ENCODE peak calls at places on chromosomes 1 and 21, in six cellular contexts. One of them, this sample, is unnamed.

GRCh38 chr1:31712625-31713024 is 8.8 kb upstream of the COL16A1 start:
- ATAC-seq in SK-N-SH treated with all-trans-retinoic acid at 6 μM for 48 hours: peak
- ATAC-seq in gastroesophageal sphincter: no peak
- ATAC-seq in lower lobe of right lung: no peak
- ATAC-seq in mucosa of descending colon: peak
- ATAC-seq in activated CD8-positive, alpha-beta T cell treated with anti-CD3 and anti-CD28 coated beads for 36 hours: no peak
- ATAC-seq in this sample: peak

GRCh38 chr1:67420835-67421492 is 9.2 kb downstream of the SERBP1 start:
- ATAC-seq in activated CD8-positive, alpha-beta T cell treated with anti-CD3 and anti-CD28 coated beads for 36 hours: no peak
- ATAC-seq in lower lobe of right lung: no peak
- ATAC-seq in SK-N-SH treated with all-trans-retinoic acid at 6 μM for 48 hours: no peak
- ATAC-seq in gastroesophageal sphincter: no peak
- ATAC-seq in mucosa of descending colon: no peak
- ATAC-seq in this sample: no peak

GRCh38 chr1:209618291-209618690 is 33.9 kb downstream of the LAMB3 start:
- ATAC-seq in SK-N-SH treated with all-trans-retinoic acid at 6 μM for 48 hours: no peak
- ATAC-seq in lower lobe of right lung: no peak
- ATAC-seq in activated CD8-positive, alpha-beta T cell treated with anti-CD3 and anti-CD28 coated beads for 36 hours: no peak
- ATAC-seq in gastroesophageal sphincter: no peak
- ATAC-seq in mucosa of descending colon: no peak
- ATAC-seq in this sample: no peak

GRCh38 chr1:203405703-203406430 is 54.9 kb upstream of the FMOD start:
- ATAC-seq in activated CD8-positive, alpha-beta T cell treated with anti-CD3 and anti-CD28 coated beads for 36 hours: no peak
- ATAC-seq in lower lobe of right lung: no peak
- ATAC-seq in gastroesophageal sphincter: peak
- ATAC-seq in mucosa of descending colon: no peak
- ATAC-seq in SK-N-SH treated with all-trans-retinoic acid at 6 μM for 48 hours: no peak
- ATAC-seq in this sample: no peak

GRCh38 chr1:208475951-208476824 is 232.0 kb upstream of the PLXNA2 start:
- ATAC-seq in lower lobe of right lung: peak
- ATAC-seq in SK-N-SH treated with all-trans-retinoic acid at 6 μM for 48 hours: peak
- ATAC-seq in mucosa of descending colon: peak
- ATAC-seq in gastroesophageal sphincter: peak
- ATAC-seq in activated CD8-positive, alpha-beta T cell treated with anti-CD3 and anti-CD28 coated beads for 36 hours: no peak
- ATAC-seq in this sample: no peak

GRCh38 chr1:234573711-234574299 is 36.2 kb downstream of the IRF2BP2 start:
- ATAC-seq in SK-N-SH treated with all-trans-retinoic acid at 6 μM for 48 hours: no peak
- ATAC-seq in activated CD8-positive, alpha-beta T cell treated with anti-CD3 and anti-CD28 coated beads for 36 hours: no peak
- ATAC-seq in lower lobe of right lung: peak
- ATAC-seq in gastroesophageal sphincter: peak
- ATAC-seq in mucosa of descending colon: no peak
- ATAC-seq in this sample: no peak

GRCh38 chr1:221431968-221432367 is 309.9 kb downstream of the DUSP10 start:
- ATAC-seq in lower lobe of right lung: no peak
- ATAC-seq in SK-N-SH treated with all-trans-retinoic acid at 6 μM for 48 hours: no peak
- ATAC-seq in activated CD8-positive, alpha-beta T cell treated with anti-CD3 and anti-CD28 coated beads for 36 hours: no peak
- ATAC-seq in mucosa of descending colon: no peak
- ATAC-seq in gastroesophageal sphincter: no peak
- ATAC-seq in this sample: no peak

GRCh38 chr1:93670141-93670540 is 11.5 kb downstream of the BCAR3 start:
- ATAC-seq in lower lobe of right lung: peak
- ATAC-seq in SK-N-SH treated with all-trans-retinoic acid at 6 μM for 48 hours: peak
- ATAC-seq in activated CD8-positive, alpha-beta T cell treated with anti-CD3 and anti-CD28 coated beads for 36 hours: no peak
- ATAC-seq in mucosa of descending colon: no peak
- ATAC-seq in gastroesophageal sphincter: no peak
- ATAC-seq in this sample: no peak

GRCh38 chr1:207762622-207763021 is 10.8 kb downstream of the CD46 start:
- ATAC-seq in SK-N-SH treated with all-trans-retinoic acid at 6 μM for 48 hours: no peak
- ATAC-seq in activated CD8-positive, alpha-beta T cell treated with anti-CD3 and anti-CD28 coated beads for 36 hours: no peak
- ATAC-seq in lower lobe of right lung: peak
- ATAC-seq in mucosa of descending colon: no peak
- ATAC-seq in gastroesophageal sphincter: no peak
- ATAC-seq in this sample: no peak

GRCh38 chr1:61459345-61459744 is 265.6 kb downstream of the TM2D1 start:
- ATAC-seq in gastroesophageal sphincter: no peak
- ATAC-seq in lower lobe of right lung: no peak
- ATAC-seq in activated CD8-positive, alpha-beta T cell treated with anti-CD3 and anti-CD28 coated beads for 36 hours: no peak
- ATAC-seq in SK-N-SH treated with all-trans-retinoic acid at 6 μM for 48 hours: no peak
- ATAC-seq in mucosa of descending colon: no peak
- ATAC-seq in this sample: no peak

GRCh38 chr1:7971024-7971423 is 9.5 kb downstream of the PARK7 start:
- ATAC-seq in lower lobe of right lung: no peak
- ATAC-seq in mucosa of descending colon: no peak
- ATAC-seq in gastroesophageal sphincter: no peak
- ATAC-seq in SK-N-SH treated with all-trans-retinoic acid at 6 μM for 48 hours: no peak
- ATAC-seq in activated CD8-positive, alpha-beta T cell treated with anti-CD3 and anti-CD28 coated beads for 36 hours: no peak
- ATAC-seq in this sample: no peak

GRCh38 chr1:213499444-213499843 is 448.4 kb downstream of the RPS6KC1 start:
- ATAC-seq in mucosa of descending colon: no peak
- ATAC-seq in SK-N-SH treated with all-trans-retinoic acid at 6 μM for 48 hours: no peak
- ATAC-seq in activated CD8-positive, alpha-beta T cell treated with anti-CD3 and anti-CD28 coated beads for 36 hours: no peak
- ATAC-seq in gastroesophageal sphincter: no peak
- ATAC-seq in lower lobe of right lung: no peak
- ATAC-seq in this sample: no peak

GRCh38 chr21:23543334-23543733 is 2063.9 kb downstream of the MRPL39 start:
- ATAC-seq in activated CD8-positive, alpha-beta T cell treated with anti-CD3 and anti-CD28 coated beads for 36 hours: no peak
- ATAC-seq in gastroesophageal sphincter: no peak
- ATAC-seq in mucosa of descending colon: no peak
- ATAC-seq in lower lobe of right lung: no peak
- ATAC-seq in SK-N-SH treated with all-trans-retinoic acid at 6 μM for 48 hours: no peak
- ATAC-seq in this sample: no peak